ENCODE peak calls at places on chromosomes 13 and 19, in five cellular contexts. N, X, O, G and U are unnamed samples.

GRCh38 chr19:30062331-30063183 is 120.5 kb downstream of the URI1 start:
- DNase-seq in G (no peak), O (no peak), X (no peak), N (no peak), U (no peak)

GRCh38 chr13:30718661-30719520 is 16.5 kb upstream of the ALOX5AP start:
- DNase-seq in X (no peak), O (no peak), G (peak; percentile 64), N (no peak), U (peak; percentile 91)

GRCh38 chr13:107376393-107377085 is 808.6 kb upstream of the ARGLU1 start:
- DNase-seq in O (no peak), X (no peak), G (no peak), N (no peak), U (no peak)

GRCh38 chr19:10262771-10263170 is 8.1 kb upstream of the ICAM1 start:
- DNase-seq in O (no peak), G (no peak), N (no peak), X (no peak), U (peak; percentile 60)

GRCh38 chr13:74153316-74153715 is 19.1 kb upstream of the KLF12 start:
- DNase-seq in G (no peak), O (no peak), X (no peak), N (no peak), U (peak; percentile 11)

GRCh38 chr13:113903361-113903760 is 39.5 kb upstream of the GAS6 start:
- DNase-seq in X (no peak), O (no peak), G (no peak), N (no peak), U (peak; percentile 77)

GRCh38 chr13:94228781-94229180 is 250.7 kb downstream of the DCT start:
- DNase-seq in N (no peak), O (no peak), G (peak; percentile 5), X (no peak), U (no peak)

GRCh38 chr19:3358919-3359849 is 7.2 kb upstream of the NFIC start:
- DNase-seq in O (peak; percentile 63), X (peak; percentile 52), N (no peak), G (no peak), U (peak; percentile 61)

GRCh38 chr19:30696514-30696913 is 324.3 kb downstream of the ZNF536 start:
- DNase-seq in N (peak; percentile 82), G (no peak), O (no peak), X (peak; percentile 74), U (peak; percentile 17)

GRCh38 chr13:27933580-27934328 is 14.0 kb downstream of the PDX1 start:
- DNase-seq in G (no peak), O (no peak), X (no peak), N (no peak), U (no peak)

GRCh38 chr19:33528404-33528803 is 6.8 kb upstream of the PEPD start:
- DNase-seq in G (no peak), N (no peak), X (no peak), O (no peak), U (no peak)

GRCh38 chr13:112725346-112726017 is 35.6 kb downstream of the ATP11A start:
- DNase-seq in X (no peak), N (no peak), G (no peak), O (peak; percentile 39), U (peak; percentile 84)

GRCh38 chr19:38617764-38618589 is at the start of gene MAP4K1:
- DNase-seq in X (no peak), O (no peak), N (peak; percentile 26), G (no peak), U (no peak)

GRCh38 chr13:86870388-86870966 is 800.7 kb upstream of the SLITRK5 start:
- DNase-seq in N (no peak), G (no peak), X (no peak), O (no peak), U (peak; percentile 7)

GRCh38 chr13:113537205-113537604 is 46.7 kb upstream of the DCUN1D2 start:
- DNase-seq in G (no peak), N (no peak), X (no peak), O (no peak), U (no peak)

GRCh38 chr19:10258080-10258710 is 6.2 kb downstream of the MRPL4 start:
- DNase-seq in N (no peak), O (no peak), X (no peak), G (no peak), U (no peak)

GRCh38 chr19:13859361-13859880 is 17.5 kb upstream of the NANOS3 start:
- DNase-seq in X (no peak), O (no peak), G (no peak), N (no peak), U (peak; percentile 56)

GRCh38 chr19:37981785-37982475 is 74.9 kb downstream of the SIPA1L3 start:
- DNase-seq in X (no peak), G (no peak), O (peak; percentile 71), N (no peak), U (no peak)

GRCh38 chr13:113562085-113562749 is 22.3 kb upstream of the TFDP1 start:
- DNase-seq in G (peak; percentile 17), O (peak; percentile 45), N (peak; percentile 88), X (peak; percentile 84), U (peak; percentile 29)

GRCh38 chr13:74325106-74325505 is 190.9 kb upstream of the KLF12 start:
- DNase-seq in N (no peak), O (no peak), G (peak; percentile 57), X (no peak), U (peak; percentile 73)

GRCh38 chr13:32426981-32427851 is 714 bp downstream of the N4BP2L1 start:
- DNase-seq in O (peak; percentile 25), G (no peak), N (peak; percentile 77), X (peak; percentile 69), U (peak; percentile 11)

GRCh38 chr19:34253711-34254551 is 423 bp upstream of the GARRE1 start:
- DNase-seq in X (peak; percentile 94), N (peak; percentile 95), O (peak; percentile 89), G (no peak), U (no peak)

GRCh38 chr19:49691243-49692101 is 556 bp downstream of the CPT1C start:
- DNase-seq in O (no peak), G (no peak), X (peak; percentile 86), N (peak; percentile 77), U (peak; percentile 79)

GRCh38 chr13:34035676-34036325 is 217.9 kb downstream of the RFC3 start:
- DNase-seq in G (no peak), X (no peak), N (no peak), O (no peak), U (peak; percentile 83)

GRCh38 chr13:106336663-106337062 is 198.8 kb downstream of the EFNB2 start:
- DNase-seq in G (no peak), N (no peak), X (no peak), O (no peak), U (no peak)

GRCh38 chr19:13633109-13633508 is 126.8 kb upstream of the CACNA1A start:
- DNase-seq in X (peak; percentile 41), G (no peak), N (no peak), O (peak; percentile 84), U (peak; percentile 68)

GRCh38 chr13:89982406-89983085 is 1364.9 kb upstream of the MIR17HG start:
- DNase-seq in N (no peak), G (no peak), O (no peak), X (no peak), U (peak; percentile 5)

GRCh38 chr13:27981006-27981708 is 7.3 kb downstream of the URAD start:
- DNase-seq in X (no peak), N (no peak), O (no peak), G (no peak), U (no peak)

GRCh38 chr19:18847516-18848463 is 16.0 kb downstream of the UPF1 start:
- DNase-seq in G (peak; percentile 86), O (no peak), X (no peak), N (no peak), U (no peak)

GRCh38 chr13:44335463-44335862 is 38.2 kb upstream of the SERP2 start:
- DNase-seq in O (no peak), G (no peak), N (no peak), X (no peak), U (no peak)

GRCh38 chr19:46935066-46935663 is 74.4 kb downstream of the ARHGAP35 start:
- DNase-seq in G (no peak), X (no peak), O (no peak), N (no peak), U (no peak)

GRCh38 chr13:101307181-101307701 is 109.1 kb downstream of the NALCN start:
- DNase-seq in O (peak; percentile 46), X (no peak), N (no peak), G (peak; percentile 75), U (peak; percentile 71)

GRCh38 chr19:49592486-49593232 is 1.7 kb downstream of the PRR12 start:
- DNase-seq in N (peak; percentile 32), X (peak; percentile 40), G (no peak), O (no peak), U (no peak)